ENCODE peak calls at places on chromosomes 12 and 14, in five cellular contexts. E is H9, O is posterior cingulate gyrus, F is uterus, N is adipocyte. D is an unnamed sample.

GRCh38 chr12:3214508-3215365 is 137.6 kb downstream of the TSPAN9 start:
- DNase-seq in E (peak; percentile 76), O (no peak), F (no peak), N (no peak), D (peak; percentile 68)

GRCh38 chr12:57756406-57757341 is 1.8 kb downstream of the MARCHF9 start:
- DNase-seq in E (peak; percentile 89), O (no peak), F (no peak), N (no peak), D (no peak)

GRCh38 chr14:100346306-100347091 is 23.4 kb downstream of the SLC25A47 start:
- DNase-seq in E (no peak), O (no peak), F (no peak), N (no peak), D (no peak)

GRCh38 chr14:80364274-80364673 is 153.0 kb upstream of the DIO2 start:
- DNase-seq in E (no peak), O (no peak), F (no peak), N (peak; percentile 19), D (no peak)

GRCh38 chr12:112842441-112842840 is 50.9 kb downstream of the RPH3A start:
- DNase-seq in E (no peak), O (no peak), F (no peak), N (no peak), D (no peak)

GRCh38 chr12:105738036-105738435 is 400.7 kb downstream of the NUAK1 start:
- DNase-seq in E (no peak), O (no peak), F (peak; percentile 49), N (no peak), D (no peak)

GRCh38 chr14:36955376-36955775 is 217.0 kb downstream of the SLC25A21 start:
- DNase-seq in E (no peak), O (no peak), F (no peak), N (no peak), D (no peak)

GRCh38 chr14:99327050-99327449 is 55.1 kb upstream of the BCL11B start:
- DNase-seq in E (peak; percentile 20), O (no peak), F (no peak), N (no peak), D (no peak)

GRCh38 chr12:74538491-74539258 is 1.0 kb downstream of the ATXN7L3B start:
- DNase-seq in E (no peak), O (no peak), F (no peak), N (peak; percentile 17), D (no peak)

GRCh38 chr12:124694250-124694649 is 126.8 kb upstream of the NCOR2 start:
- DNase-seq in E (no peak), O (no peak), F (no peak), N (no peak), D (no peak)

GRCh38 chr14:95299271-95299670 is 20.4 kb downstream of the CLMN start:
- DNase-seq in E (no peak), O (no peak), F (no peak), N (no peak), D (no peak)

GRCh38 chr12:31518680-31519227 is 72.2 kb downstream of the DENND5B start:
- DNase-seq in E (peak; percentile 63), O (no peak), F (peak; percentile 36), N (peak; percentile 98), D (no peak)